ENCODE peak calls at places on chromosome 1, in seven cellular contexts. One of them, this sample, is unnamed.

GRCh38 chr1:111491070-111491469 is 12.4 kb downstream of the ADORA3 start:
- DNase-seq in GM12878: no peak
- DNase-seq in H1: no peak
- DNase-seq in HCT116: no peak
- DNase-seq in K562: no peak
- DNase-seq in HepG2: no peak
- DNase-seq in SK-N-SH: no peak
- DNase-seq in this sample: no peak

GRCh38 chr1:207861442-207862177 is 49.3 kb downstream of the CD34 start:
- DNase-seq in GM12878: peak; percentile 44
- DNase-seq in SK-N-SH: no peak
- DNase-seq in H1: no peak
- DNase-seq in K562: no peak
- DNase-seq in HepG2: no peak
- DNase-seq in HCT116: no peak
- DNase-seq in this sample: no peak

GRCh38 chr1:42038261-42038660 is 114.9 kb upstream of the GUCA2B start:
- DNase-seq in SK-N-SH: no peak
- DNase-seq in HepG2: no peak
- DNase-seq in H1: no peak
- DNase-seq in K562: no peak
- DNase-seq in HCT116: no peak
- DNase-seq in GM12878: no peak
- DNase-seq in this sample: no peak

GRCh38 chr1:227315500-227316346 is 2.6 kb downstream of the CDC42BPA start:
- DNase-seq in H1: no peak
- DNase-seq in HepG2: peak; percentile 79
- DNase-seq in K562: no peak
- DNase-seq in GM12878: no peak
- DNase-seq in SK-N-SH: no peak
- DNase-seq in HCT116: no peak
- DNase-seq in this sample: peak; percentile 35

GRCh38 chr1:8992936-8993687 is 33.1 kb downstream of the SLC2A7 start:
- DNase-seq in K562: no peak
- DNase-seq in H1: no peak
- DNase-seq in HepG2: no peak
- DNase-seq in GM12878: no peak
- DNase-seq in HCT116: no peak
- DNase-seq in SK-N-SH: no peak
- DNase-seq in this sample: no peak

GRCh38 chr1:55275976-55276375 is 60.8 kb upstream of the USP24 start:
- DNase-seq in SK-N-SH: no peak
- DNase-seq in K562: peak; percentile 52
- DNase-seq in GM12878: no peak
- DNase-seq in HCT116: no peak
- DNase-seq in H1: no peak
- DNase-seq in HepG2: no peak
- DNase-seq in this sample: no peak

GRCh38 chr1:248884632-248885295 is 21.3 kb upstream of the PGBD2 start:
- DNase-seq in HCT116: no peak
- DNase-seq in GM12878: no peak
- DNase-seq in K562: peak; percentile 49
- DNase-seq in SK-N-SH: no peak
- DNase-seq in H1: no peak
- DNase-seq in HepG2: no peak
- DNase-seq in this sample: no peak

GRCh38 chr1:150572918-150573647 is 6.3 kb downstream of the MCL1 start:
- DNase-seq in HepG2: no peak
- DNase-seq in K562: no peak
- DNase-seq in GM12878: no peak
- DNase-seq in SK-N-SH: no peak
- DNase-seq in HCT116: no peak
- DNase-seq in H1: no peak
- DNase-seq in this sample: no peak

GRCh38 chr1:98500324-98500723 is 161.2 kb upstream of the SNX7 start:
- DNase-seq in GM12878: no peak
- DNase-seq in K562: no peak
- DNase-seq in H1: no peak
- DNase-seq in SK-N-SH: no peak
- DNase-seq in HepG2: no peak
- DNase-seq in HCT116: no peak
- DNase-seq in this sample: no peak

GRCh38 chr1:214107322-214108096 is 119.7 kb downstream of the PROX1 start:
- DNase-seq in K562: no peak
- DNase-seq in GM12878: no peak
- DNase-seq in H1: no peak
- DNase-seq in HepG2: no peak
- DNase-seq in HCT116: no peak
- DNase-seq in SK-N-SH: no peak
- DNase-seq in this sample: no peak

GRCh38 chr1:162321809-162322422 is 54.7 kb downstream of the SPATA46 start:
- DNase-seq in K562: no peak
- DNase-seq in HCT116: no peak
- DNase-seq in HepG2: no peak
- DNase-seq in SK-N-SH: no peak
- DNase-seq in H1: no peak
- DNase-seq in GM12878: no peak
- DNase-seq in this sample: no peak

GRCh38 chr1:36851087-36851486 is 183.2 kb downstream of the GRIK3 start:
- DNase-seq in H1: no peak
- DNase-seq in GM12878: no peak
- DNase-seq in SK-N-SH: no peak
- DNase-seq in HCT116: no peak
- DNase-seq in HepG2: no peak
- DNase-seq in K562: no peak
- DNase-seq in this sample: no peak

GRCh38 chr1:223770621-223771315 is 58.4 kb downstream of the CAPN2 start:
- DNase-seq in HepG2: no peak
- DNase-seq in HCT116: no peak
- DNase-seq in K562: no peak
- DNase-seq in H1: peak; percentile 35
- DNase-seq in SK-N-SH: no peak
- DNase-seq in GM12878: no peak
- DNase-seq in this sample: no peak

GRCh38 chr1:3352084-3352951 is 102.1 kb upstream of the ARHGEF16 start:
- DNase-seq in SK-N-SH: no peak
- DNase-seq in HepG2: no peak
- DNase-seq in H1: peak; percentile 72
- DNase-seq in K562: no peak
- DNase-seq in HCT116: no peak
- DNase-seq in GM12878: no peak
- DNase-seq in this sample: no peak

DNA sequence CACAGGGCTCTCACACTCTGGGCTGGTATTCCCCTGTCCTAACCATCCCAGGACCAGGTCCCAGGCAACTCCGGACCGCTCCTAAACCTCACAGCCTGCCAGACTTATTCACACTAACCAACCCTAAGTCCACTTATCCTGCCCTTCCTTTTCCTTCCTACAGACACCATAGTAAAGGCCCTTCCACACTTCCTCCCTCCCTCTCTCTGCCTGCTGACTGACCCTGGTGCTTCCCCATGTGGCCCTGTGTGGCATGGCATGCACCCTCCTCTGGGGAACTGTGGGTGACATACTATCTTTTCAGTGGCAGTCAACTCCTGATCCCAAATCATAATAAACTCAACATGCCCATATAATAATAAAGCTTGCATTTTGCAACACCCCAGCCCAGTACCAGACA is 155.1 kb upstream of the DNAH14 start:
- DNase-seq in K562: no peak
- DNase-seq in SK-N-SH: no peak
- DNase-seq in GM12878: no peak
- DNase-seq in HCT116: no peak
- DNase-seq in H1: no peak
- DNase-seq in HepG2: no peak
- DNase-seq in this sample: no peak
- TF ChIP-seq JUND in K562: no peak
- TF ChIP-seq JUND in SK-N-SH: no peak
- TF ChIP-seq JUND in GM12878: no peak
- TF ChIP-seq JUND in HCT116: no peak
- TF ChIP-seq JUND in H1: no peak
- TF ChIP-seq JUND in HepG2: no peak
- TF ChIP-seq JUND in this sample: no peak

GRCh38 chr1:12083766-12084165 is 20.7 kb downstream of the TNFRSF8 start:
- DNase-seq in SK-N-SH: no peak
- DNase-seq in HepG2: no peak
- DNase-seq in HCT116: no peak
- DNase-seq in H1: no peak
- DNase-seq in K562: no peak
- DNase-seq in GM12878: no peak
- DNase-seq in this sample: no peak
- TF ChIP-seq JUND in SK-N-SH: no peak
- TF ChIP-seq JUND in HepG2: no peak
- TF ChIP-seq JUND in HCT116: no peak
- TF ChIP-seq JUND in H1: no peak
- TF ChIP-seq JUND in K562: no peak
- TF ChIP-seq JUND in GM12878: no peak
- TF ChIP-seq JUND in this sample: no peak

DNA sequence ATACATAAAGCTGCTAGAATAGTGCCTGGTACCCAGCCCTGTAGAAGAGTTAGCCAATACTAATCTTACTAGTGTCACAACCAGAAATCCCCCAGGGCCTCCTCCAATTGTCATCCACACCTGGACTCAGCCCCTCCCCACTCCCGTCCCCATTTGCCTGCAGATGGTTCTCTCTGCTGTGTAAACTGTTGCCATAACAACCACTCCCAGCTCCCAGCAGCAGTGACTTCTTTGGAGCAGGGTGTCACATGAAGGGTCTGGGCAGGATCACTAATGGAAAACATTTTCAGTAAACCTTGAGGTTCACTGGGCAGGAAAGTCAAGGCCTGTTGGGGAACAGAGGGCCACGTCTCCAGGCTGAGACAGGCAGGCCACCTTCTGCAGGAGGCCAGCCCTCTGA is 126.0 kb upstream of the IPO9 start:
- DNase-seq in GM12878: no peak
- DNase-seq in HCT116: no peak
- DNase-seq in HepG2: no peak
- DNase-seq in SK-N-SH: peak; percentile 82
- DNase-seq in H1: no peak
- DNase-seq in K562: peak; percentile 27
- DNase-seq in this sample: peak; percentile 41
- TF ChIP-seq JUND in GM12878: no peak
- TF ChIP-seq JUND in HCT116: no peak
- TF ChIP-seq JUND in HepG2: no peak
- TF ChIP-seq JUND in SK-N-SH: no peak
- TF ChIP-seq JUND in H1: no peak
- TF ChIP-seq JUND in K562: no peak
- TF ChIP-seq JUND in this sample: no peak

DNA sequence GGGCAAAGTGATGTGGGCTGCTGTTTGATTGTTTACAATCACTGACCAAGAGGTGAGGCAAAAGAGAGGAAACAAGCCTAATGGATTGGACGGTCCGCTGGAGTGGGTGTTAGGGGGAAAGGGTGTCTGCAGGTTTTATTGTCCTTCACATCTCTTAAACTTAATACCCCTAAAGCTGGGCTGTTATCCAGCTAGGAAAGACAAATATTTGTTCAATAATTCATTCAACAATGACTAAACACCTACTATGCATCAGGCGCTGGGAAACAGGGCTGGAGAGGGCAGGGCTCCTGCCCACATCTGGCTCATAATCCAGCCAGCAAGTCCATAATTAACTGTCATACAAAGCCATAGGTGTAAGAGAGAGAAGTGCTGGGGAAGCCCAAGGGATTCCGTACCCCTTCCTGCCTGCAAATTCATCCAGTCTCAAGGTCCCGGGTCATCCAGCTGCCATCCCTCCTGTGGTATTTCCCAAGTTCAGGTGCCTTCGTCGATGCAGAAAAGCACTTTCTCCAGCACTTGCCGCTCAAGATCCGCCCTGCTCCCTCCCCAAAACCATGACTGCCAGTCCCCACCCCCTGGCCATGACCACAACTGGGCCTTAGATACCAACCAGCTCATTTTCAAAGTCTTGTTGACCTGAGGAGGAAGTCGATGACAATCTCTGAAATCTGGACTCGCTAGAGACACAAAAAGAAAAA is 10.7 kb downstream of the TMEM63A start:
- DNase-seq in SK-N-SH: no peak
- DNase-seq in K562: no peak
- DNase-seq in HCT116: no peak
- DNase-seq in GM12878: no peak
- DNase-seq in H1: no peak
- DNase-seq in HepG2: no peak
- DNase-seq in this sample: no peak
- TF ChIP-seq JUND in SK-N-SH: no peak
- TF ChIP-seq JUND in K562: no peak
- TF ChIP-seq JUND in HCT116: no peak
- TF ChIP-seq JUND in GM12878: no peak
- TF ChIP-seq JUND in H1: no peak
- TF ChIP-seq JUND in HepG2: no peak
- TF ChIP-seq JUND in this sample: no peak

DNA sequence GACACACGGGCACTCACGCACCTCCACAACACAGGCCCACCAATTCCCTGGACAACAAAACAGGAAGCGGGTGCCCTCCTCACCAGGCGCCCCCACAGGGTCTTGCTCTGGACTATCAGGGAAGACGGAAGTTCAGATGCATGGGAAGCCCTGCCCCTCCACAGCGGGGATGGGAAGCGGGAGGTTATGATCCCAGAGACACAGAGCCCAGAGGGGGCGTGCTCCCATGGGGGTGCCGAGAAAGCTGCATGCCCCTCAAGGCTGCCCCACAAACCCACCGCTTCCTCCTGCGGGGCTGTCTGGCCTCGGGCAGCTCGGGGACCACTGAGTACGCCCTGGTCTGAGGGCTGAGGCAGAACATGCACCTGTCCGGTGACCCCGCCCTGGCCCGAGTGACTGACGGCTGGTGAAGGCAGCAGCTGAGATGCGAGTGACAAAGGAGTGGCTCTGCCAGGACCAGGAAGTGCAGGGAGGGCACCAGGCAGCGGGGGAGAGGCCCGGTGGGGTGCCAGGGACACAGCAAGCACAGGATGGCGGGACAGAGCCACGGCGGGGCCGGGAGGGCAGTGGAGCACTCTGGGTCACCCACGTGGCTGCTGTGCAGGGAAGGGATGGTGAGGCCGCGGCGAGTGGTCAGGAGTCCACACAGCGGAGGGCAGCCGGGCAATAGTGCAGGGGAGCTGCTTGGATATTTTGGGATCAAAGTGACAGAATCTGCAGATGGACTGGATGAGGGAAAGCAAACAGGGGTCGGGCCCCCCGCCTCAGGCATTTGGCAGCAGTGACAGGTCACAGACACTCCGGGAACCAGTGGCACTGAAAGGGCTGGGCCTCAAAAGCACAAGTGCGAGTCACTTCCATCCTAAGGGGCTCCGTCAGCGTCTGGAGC is 18.6 kb downstream of the NADK start:
- DNase-seq in K562: peak; percentile 18
- DNase-seq in HCT116: no peak
- DNase-seq in SK-N-SH: no peak
- DNase-seq in H1: no peak
- DNase-seq in GM12878: no peak
- DNase-seq in HepG2: no peak
- DNase-seq in this sample: no peak
- TF ChIP-seq JUND in K562: no peak
- TF ChIP-seq JUND in HCT116: no peak
- TF ChIP-seq JUND in SK-N-SH: no peak
- TF ChIP-seq JUND in H1: no peak
- TF ChIP-seq JUND in GM12878: no peak
- TF ChIP-seq JUND in HepG2: no peak
- TF ChIP-seq JUND in this sample: no peak

This sample was measured in T47D.